ENCODE peak calls at places on chromosome 3, in five cellular contexts. Y, T, V, R and L are unnamed samples.

GRCh38 chr3:100033184-100033583 is 81.1 kb downstream of the FILIP1L start:
- DNase-seq in V (no peak), R (no peak), T (peak; percentile 78), Y (no peak), L (no peak)

GRCh38 chr3:22959593-22959992 is 243.5 kb upstream of the UBE2E2 start:
- DNase-seq in T (no peak), V (no peak), Y (no peak), R (no peak), L (no peak)

GRCh38 chr3:61155701-61156292 is 95.5 kb downstream of the FHIT start:
- DNase-seq in R (no peak), V (no peak), Y (no peak), T (no peak), L (no peak)

GRCh38 chr3:49998326-49998725 is 58.4 kb downstream of the RBM6 start:
- DNase-seq in Y (no peak), V (no peak), T (peak; percentile 16), R (no peak), L (no peak)

GRCh38 chr3:50658416-50658815 is 16.3 kb upstream of the DOCK3 start:
- DNase-seq in R (no peak), V (no peak), Y (no peak), T (no peak), L (no peak)

GRCh38 chr3:107641572-107642307 is 119.0 kb downstream of the BBX start:
- DNase-seq in T (no peak), R (no peak), V (no peak), Y (no peak), L (no peak)

GRCh38 chr3:179107617-179108016 is 36.0 kb upstream of the ZMAT3 start:
- DNase-seq in V (no peak), T (no peak), R (no peak), Y (no peak), L (no peak)

GRCh38 chr3:65153850-65154512 is 466.2 kb upstream of the ADAMTS9 start:
- DNase-seq in R (no peak), Y (no peak), T (no peak), V (no peak), L (no peak)

GRCh38 chr3:195001961-195002861 is 268.7 kb downstream of the XXYLT1 start:
- DNase-seq in Y (no peak), T (no peak), V (peak; percentile 15), R (peak; percentile 72), L (no peak)

GRCh38 chr3:143784446-143784845 is 63.8 kb downstream of the SLC9A9 start:
- DNase-seq in T (no peak), Y (no peak), R (no peak), V (no peak), L (no peak)

GRCh38 chr3:195073866-195074860 is 196.8 kb downstream of the XXYLT1 start:
- DNase-seq in R (no peak), T (no peak), V (no peak), Y (peak; percentile 14), L (no peak)

GRCh38 chr3:139935071-139935865 is at the start of gene CLSTN2:
- DNase-seq in V (peak; percentile 56), Y (peak; percentile 56), R (peak; percentile 59), T (peak; percentile 62), L (no peak)

GRCh38 chr3:134859341-134859740 is 64.3 kb downstream of the EPHB1 start:
- DNase-seq in R (no peak), Y (no peak), T (no peak), V (no peak), L (no peak)

GRCh38 chr3:18428036-18428435 is 2.9 kb upstream of the SATB1 start:
- DNase-seq in V (no peak), T (no peak), Y (no peak), R (no peak), L (no peak)

GRCh38 chr3:106824856-106825255 is 552.4 kb upstream of the CCDC54 start:
- DNase-seq in R (no peak), T (peak; percentile 32), V (no peak), Y (no peak), L (no peak)

GRCh38 chr3:45665101-45665572 is 24.1 kb upstream of the SACM1L start:
- DNase-seq in T (peak; percentile 26), Y (no peak), R (no peak), V (peak; percentile 72), L (peak; percentile 53)

GRCh38 chr3:124654470-124654845 is 75.8 kb upstream of the UMPS start:
- DNase-seq in R (no peak), V (no peak), T (no peak), Y (no peak), L (no peak)

GRCh38 chr3:61901986-61902385 is 340.6 kb downstream of the PTPRG start:
- DNase-seq in T (no peak), V (no peak), R (no peak), Y (no peak), L (no peak)